ENCODE peak calls at places on chromosomes 16 and 17, in nine cellular contexts. V is heart left ventricle, W is HCT116, X is esophagus squamous epithelium, U is body of pancreas, O is Peyer's patch, K is suprapubic skin, A is adrenal gland, N is transverse colon. D is an unnamed sample.

GRCh38 chr16:88526906-88527185 is 43.4 kb upstream of the ZC3H18 start:
- DNase-seq in V (no peak), W (no peak), X (no peak), U (peak; percentile 15), O (no peak), K (no peak), A (no peak), N (no peak), D (no peak)

GRCh38 chr16:73202176-73202729 is 154.3 kb upstream of the ZFHX3 start:
- DNase-seq in V (no peak), W (no peak), X (no peak), U (peak; percentile 46), O (no peak), K (no peak), A (no peak), N (peak; percentile 79), D (no peak)

GRCh38 chr17:42183741-42184711 is 1.2 kb downstream of the HCRT start:
- DNase-seq in V (peak; percentile 92), W (peak; percentile 26), X (no peak), U (peak; percentile 78), O (peak; percentile 76), K (peak; percentile 73), A (peak; percentile 80), N (peak; percentile 83), D (peak; percentile 90)

GRCh38 chr17:77798481-77798880 is 160.0 kb upstream of the TNRC6C start:
- DNase-seq in V (no peak), W (no peak), X (no peak), U (no peak), O (no peak), K (no peak), A (no peak), N (no peak), D (no peak)

GRCh38 chr17:61398721-61399130 is 917 bp upstream of the TBX2 start:
- DNase-seq in V (peak; percentile 28), W (no peak), X (no peak), U (no peak), O (no peak), K (no peak), A (no peak), N (no peak), D (no peak)

GRCh38 chr17:51650202-51650601 is 389.9 kb downstream of the UTP18 start:
- DNase-seq in V (no peak), W (no peak), X (no peak), U (no peak), O (no peak), K (no peak), A (no peak), N (no peak), D (no peak)

GRCh38 chr17:75032896-75033294 is 13.9 kb downstream of the ATP5PD start:
- DNase-seq in V (no peak), W (no peak), X (no peak), U (no peak), O (no peak), K (no peak), A (peak; percentile 65), N (no peak), D (peak; percentile 30)

GRCh38 chr17:72976971-72977767 is 115.3 kb downstream of the SLC39A11 start:
- DNase-seq in V (peak; percentile 69), W (peak; percentile 82), X (no peak), U (peak; percentile 46), O (no peak), K (no peak), A (peak; percentile 72), N (peak; percentile 23), D (no peak)

GRCh38 chr17:47879028-47879585 is 16.9 kb upstream of the SP2 start:
- DNase-seq in V (peak; percentile 3), W (no peak), X (no peak), U (no peak), O (no peak), K (no peak), A (no peak), N (no peak), D (no peak)

GRCh38 chr17:60435244-60436170 is 13.2 kb downstream of the CHCT1 start:
- DNase-seq in V (peak; percentile 67), W (peak; percentile 79), X (no peak), U (peak; percentile 75), O (peak; percentile 65), K (peak; percentile 78), A (peak; percentile 74), N (peak; percentile 67), D (peak; percentile 74)

GRCh38 chr17:4582101-4582501 is 2.2 kb upstream of the SMTNL2 start:
- DNase-seq in V (no peak), W (no peak), X (no peak), U (no peak), O (no peak), K (no peak), A (no peak), N (no peak), D (no peak)

GRCh38 chr17:4579678-4580077 is 4.7 kb upstream of the SMTNL2 start:
- DNase-seq in V (no peak), W (no peak), X (no peak), U (no peak), O (no peak), K (no peak), A (no peak), N (no peak), D (no peak)

GRCh38 chr17:4582691-4583090 is 1.6 kb upstream of the SMTNL2 start:
- DNase-seq in V (no peak), W (no peak), X (no peak), U (no peak), O (no peak), K (no peak), A (no peak), N (no peak), D (no peak)

GRCh38 chr17:4577386-4577993 is 6.8 kb upstream of the SMTNL2 start:
- DNase-seq in V (no peak), W (no peak), X (no peak), U (no peak), O (no peak), K (no peak), A (no peak), N (no peak), D (no peak)

DNA sequence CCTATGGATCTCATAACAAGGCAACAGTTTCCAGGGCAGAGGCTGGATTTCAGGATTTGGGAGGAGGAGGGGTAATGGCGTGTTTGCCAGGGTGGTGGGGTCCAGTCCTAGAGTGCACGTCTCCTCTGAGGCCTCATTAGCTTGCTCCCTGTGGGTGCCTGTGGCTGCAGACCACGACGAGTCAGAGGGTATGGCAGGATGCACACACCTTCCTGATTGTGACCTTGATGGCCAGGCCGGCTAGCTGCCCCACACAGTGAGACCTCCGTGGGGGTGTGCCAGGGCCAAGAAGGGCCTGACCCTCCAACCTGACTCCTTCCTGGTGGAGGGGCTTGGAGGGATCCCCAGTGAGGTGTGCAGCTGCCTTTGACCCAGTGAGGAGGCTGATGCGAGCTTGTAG is 4.0 kb upstream of the SMTNL2 start:
- DNase-seq in V (no peak), W (no peak), X (no peak), U (no peak), O (no peak), K (no peak), A (no peak), N (no peak), D (no peak)
- TF ChIP-seq POLR2A in V (no peak), W (no peak), X (no peak), U (no peak), O (no peak), K (no peak), A (no peak), N (no peak), D (no peak)

GRCh38 chr16:17031484-17032268 is 439.1 kb downstream of the XYLT1 start:
- DNase-seq in V (no peak), W (no peak), X (no peak), U (no peak), O (no peak), K (no peak), A (no peak), N (no peak), D (no peak)
- TF ChIP-seq POLR2A in V (no peak), W (no peak), X (no peak), U (no peak), O (no peak), K (no peak), A (no peak), N (no peak), D (no peak)

DNA sequence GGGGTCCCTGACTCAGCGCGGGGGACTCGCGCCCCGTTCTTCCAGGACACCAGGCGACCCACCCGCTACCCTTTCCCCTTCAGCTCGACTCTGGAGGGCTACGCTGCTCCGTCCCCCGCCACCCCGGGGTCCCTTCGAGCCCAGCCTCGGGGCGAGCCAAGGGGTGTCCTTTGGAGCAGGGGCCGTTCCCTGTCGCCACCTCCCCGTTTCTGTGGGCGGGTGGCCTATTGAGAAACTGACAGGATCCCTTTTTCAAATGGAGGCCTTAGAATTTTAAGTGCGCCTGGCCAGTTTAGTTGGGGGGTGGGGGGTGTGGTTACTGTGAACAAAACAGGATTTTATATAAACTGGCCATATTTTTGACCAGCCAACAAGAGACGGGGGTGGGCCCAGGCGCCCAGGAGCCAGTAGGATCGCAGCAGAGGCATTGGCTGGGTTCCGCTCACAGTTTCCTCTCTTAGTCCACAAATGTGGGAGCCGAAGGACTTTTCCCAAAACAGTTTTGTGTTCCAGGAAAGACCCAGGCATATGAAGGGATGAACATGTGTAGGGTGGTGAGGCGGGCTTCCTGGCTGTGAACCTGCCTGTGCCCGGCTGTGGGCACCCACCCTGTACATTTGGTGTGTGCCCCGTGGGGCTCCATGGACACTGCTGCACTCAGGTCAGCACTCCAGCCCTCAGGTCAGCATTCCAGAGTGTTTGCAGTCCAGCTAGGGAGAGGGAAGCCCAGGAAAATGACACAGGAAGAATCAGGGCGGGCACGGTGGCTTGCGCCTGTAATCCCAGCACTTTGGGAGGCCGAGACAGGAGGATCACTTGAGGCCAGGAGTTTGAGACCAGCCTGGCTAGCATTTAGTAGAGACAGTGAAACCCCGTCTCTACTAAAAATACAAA is 722 bp upstream of the TIMP2 start:
- DNase-seq in V (peak; percentile 85), W (no peak), X (no peak), U (peak; percentile 54), O (peak; percentile 31), K (peak; percentile 94), A (peak; percentile 74), N (peak; percentile 73), D (no peak)
- TF ChIP-seq POLR2A in V (peak; percentile 18), W (no peak), X (no peak), U (no peak), O (no peak), K (no peak), A (peak; percentile 11), N (peak; percentile 48), D (no peak)

GRCh38 chr16:54931041-54931756 is 534 bp downstream of the IRX5 start:
- DNase-seq in V (peak; percentile 68), W (no peak), X (no peak), U (no peak), O (no peak), K (peak; percentile 72), A (no peak), N (no peak), D (peak; percentile 52)

GRCh38 chr16:54928421-54929089 is 2.1 kb upstream of the IRX5 start:
- DNase-seq in V (peak; percentile 88), W (no peak), X (no peak), U (peak; percentile 54), O (no peak), K (peak; percentile 90), A (peak; percentile 66), N (no peak), D (peak; percentile 93)

GRCh38 chr16:54928016-54928356 is 2.7 kb upstream of the IRX5 start:
- DNase-seq in V (no peak), W (no peak), X (no peak), U (no peak), O (no peak), K (no peak), A (no peak), N (no peak), D (peak; percentile 77)

GRCh38 chr16:54930034-54930938 is at the start of gene IRX5:
- DNase-seq in V (peak; percentile 93), W (peak; percentile 63), X (no peak), U (peak; percentile 83), O (peak; percentile 20), K (peak; percentile 96), A (peak; percentile 84), N (peak; percentile 65), D (peak; percentile 89)

GRCh38 chr16:54929090-54930033 is 1.3 kb upstream of the IRX5 start:
- DNase-seq in V (peak; percentile 99), W (peak; percentile 87), X (peak; percentile 82), U (peak; percentile 100), O (peak; percentile 86), K (peak; percentile 100), A (peak; percentile 98), N (peak; percentile 97), D (peak; percentile 99)
- TF ChIP-seq POLR2A in V (peak; percentile 60), W (no peak), X (no peak), U (no peak), O (no peak), K (peak; percentile 4), A (no peak), N (peak; percentile 17), D (no peak)

D was measured in erythroblast.